ENCODE peak calls at places on chromosomes 1 and 21, in four cellular contexts. D is CD4-positive, alpha-beta T cell; S is adrenal gland; K is astrocyte. G is an unnamed sample.

GRCh38 chr1:237713886-237714285 is 176.8 kb downstream of the ZP4 start:
- DNase-seq in D (no peak), S (no peak), K (no peak), G (no peak)

GRCh38 chr1:195939844-195940243 is 668.4 kb downstream of the KCNT2 start:
- DNase-seq in D (no peak), S (no peak), K (no peak), G (no peak)

GRCh38 chr1:80534606-80535360 is 1266.0 kb upstream of the ADGRL2 start:
- DNase-seq in D (no peak), S (no peak), K (peak; percentile 26), G (no peak)

GRCh38 chr1:228156518-228156875 is 6.8 kb downstream of the GJC2 start:
- DNase-seq in D (no peak), S (no peak), K (no peak), G (peak; percentile 25)

GRCh38 chr1:161989108-161989507 is 34.6 kb downstream of the OLFML2B start:
- DNase-seq in D (no peak), S (no peak), K (no peak), G (no peak)

GRCh38 chr1:223223091-223223995 is 80.3 kb upstream of the TLR5 start:
- DNase-seq in D (no peak), S (peak; percentile 5), K (no peak), G (no peak)

GRCh38 chr1:36217667-36218066 is 6.6 kb upstream of the THRAP3 start:
- DNase-seq in D (no peak), S (no peak), K (no peak), G (no peak)

GRCh38 chr1:22370190-22370498 is 81.5 kb upstream of the ZBTB40 start:
- DNase-seq in D (no peak), S (no peak), K (no peak), G (no peak)

DNA sequence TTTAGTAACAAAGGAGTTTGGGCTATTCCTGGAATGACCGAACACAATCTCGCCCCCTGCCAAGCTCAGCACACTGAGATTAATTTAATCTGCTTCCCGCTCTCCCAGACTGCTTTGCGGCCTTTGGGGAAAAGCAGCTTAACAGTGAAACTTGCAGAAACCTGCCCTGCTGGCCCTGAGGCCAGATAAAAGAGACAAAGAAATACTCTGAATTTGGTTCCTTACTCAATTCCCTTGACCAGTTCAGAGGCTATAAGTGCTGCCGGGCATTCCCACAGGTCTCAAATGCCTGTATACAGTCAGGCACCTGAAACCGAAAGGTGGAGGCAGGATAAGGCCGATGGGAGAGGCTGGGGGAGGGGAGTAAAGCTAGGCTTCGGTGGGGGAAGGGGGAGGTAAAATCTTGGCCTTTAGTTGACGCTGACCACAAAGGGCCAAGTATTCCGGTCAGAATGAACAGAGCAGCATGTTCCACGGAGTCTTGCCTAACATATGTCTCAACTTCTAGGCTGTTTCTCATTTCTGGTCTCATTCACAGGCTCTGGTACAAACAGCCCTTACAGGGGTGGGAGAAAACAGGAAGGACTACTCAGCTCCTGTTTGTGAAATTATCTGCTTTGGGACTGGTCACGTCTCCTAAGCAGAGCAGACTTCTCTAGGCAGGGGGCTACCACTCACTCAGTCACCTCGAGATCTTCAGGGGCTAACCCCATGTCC is 17.8 kb upstream of the A3GALT2 start:
- DNase-seq in D (no peak), S (no peak), K (peak; percentile 74), G (no peak)
- H3K27ac ChIP-seq in D (no peak overlapping the region), S (peak overlapping the region; percentile 93), K (peak overlapping the region; percentile 69), G (peak overlapping the region; percentile 99)

DNA sequence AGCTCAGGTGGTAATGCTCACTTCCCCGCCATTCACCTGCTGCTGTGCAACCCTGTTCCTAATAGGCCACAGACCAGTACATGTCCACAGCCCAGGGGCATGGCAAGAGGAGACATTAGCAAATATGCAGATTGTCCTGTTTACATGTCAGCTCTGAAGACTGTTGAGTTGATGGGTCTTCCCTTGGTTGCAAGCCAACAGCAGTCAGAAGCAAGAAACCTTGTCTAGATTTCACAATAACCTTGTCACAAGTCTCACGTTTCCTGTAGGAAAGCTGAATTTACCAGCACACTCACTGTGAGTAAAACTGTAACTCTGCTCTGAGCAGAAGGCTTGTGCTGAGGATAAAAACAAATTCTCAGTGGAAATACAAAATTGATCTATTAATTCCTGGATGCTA is 195.1 kb downstream of the HLX start:
- DNase-seq in D (no peak), S (no peak), K (no peak), G (no peak)
- H3K27ac ChIP-seq in D (no peak overlapping the region), S (no peak overlapping the region), K (no peak overlapping the region), G (no peak overlapping the region)

GRCh38 chr1:31592132-31592531 is 15.8 kb downstream of the TINAGL1 start:
- DNase-seq in D (no peak), S (no peak), K (no peak), G (no peak)
- H3K27ac ChIP-seq in D (no peak overlapping the region), S (no peak overlapping the region), K (no peak overlapping the region), G (no peak overlapping the region)

DNA sequence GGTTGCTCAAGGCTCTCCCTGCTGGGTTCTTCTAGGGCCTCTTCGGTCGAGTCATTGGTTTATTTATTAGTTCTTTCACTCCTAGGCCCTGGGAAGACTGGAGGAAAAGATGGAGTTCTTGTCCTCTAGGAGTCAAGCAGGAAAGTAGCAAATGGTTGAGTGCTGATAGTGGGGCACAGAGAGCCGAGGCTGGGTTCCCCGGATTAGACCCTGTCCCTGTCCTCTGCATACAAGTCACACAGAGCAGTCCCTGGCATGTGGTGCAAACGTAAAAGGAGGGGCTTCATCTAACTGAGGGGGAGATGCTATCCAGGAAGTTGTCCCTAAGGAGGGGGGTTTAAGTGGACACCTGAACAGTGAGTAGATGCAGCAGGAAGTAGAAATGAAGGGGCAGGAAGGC is 19.2 kb upstream of the KCNE2 start:
- DNase-seq in D (no peak), S (no peak), K (no peak), G (no peak)
- H3K27ac ChIP-seq in D (no peak overlapping the region), S (no peak overlapping the region), K (no peak overlapping the region), G (no peak overlapping the region)

GRCh38 chr1:27885114-27885528 is 12.8 kb downstream of the THEMIS2 start:
- DNase-seq in D (no peak), S (no peak), K (no peak), G (no peak)

GRCh38 chr1:27887215-27888035 is 15.1 kb downstream of the THEMIS2 start:
- DNase-seq in D (peak; percentile 55), S (no peak), K (no peak), G (no peak)

GRCh38 chr1:27886353-27886679 is 14.0 kb downstream of the THEMIS2 start:
- DNase-seq in D (no peak), S (no peak), K (no peak), G (no peak)

GRCh38 chr1:27885620-27886352 is 13.4 kb downstream of the THEMIS2 start:
- DNase-seq in D (no peak), S (no peak), K (no peak), G (no peak)

DNA sequence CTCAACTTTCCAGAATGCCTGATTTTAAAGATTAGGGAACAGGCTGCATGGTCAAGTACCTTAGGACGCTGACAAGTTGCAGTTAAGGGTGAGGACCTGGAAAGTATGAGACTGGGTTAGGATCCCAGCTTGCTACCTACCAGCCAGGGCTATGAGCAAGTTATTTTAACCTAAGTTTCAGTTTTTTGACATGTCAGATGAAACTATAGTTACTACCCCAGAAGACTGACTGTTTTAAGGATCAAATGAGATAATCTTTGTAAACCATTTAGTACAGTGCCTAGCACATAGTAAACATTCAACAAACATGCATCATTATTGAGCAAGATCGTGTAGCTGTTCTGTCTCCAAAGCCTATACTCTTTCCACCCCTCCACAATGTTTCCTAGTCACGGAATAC is 14.4 kb downstream of the THEMIS2 start:
- DNase-seq in D (no peak), S (no peak), K (no peak), G (no peak)
- H3K27ac ChIP-seq in D (peak overlapping the region; percentile 60), S (peak overlapping the region; percentile 82), K (no peak overlapping the region), G (peak overlapping the region; percentile 97)

GRCh38 chr1:157245823-157246222 is 107.6 kb upstream of the ETV3 start:
- DNase-seq in D (no peak), S (no peak), K (no peak), G (no peak)

GRCh38 chr1:157239936-157240335 is 101.7 kb upstream of the ETV3 start:
- DNase-seq in D (no peak), S (no peak), K (no peak), G (no peak)

GRCh38 chr1:157240495-157241184 is 102.4 kb upstream of the ETV3 start:
- DNase-seq in D (no peak), S (no peak), K (no peak), G (no peak)

GRCh38 chr1:157237522-157237921 is 99.3 kb upstream of the ETV3 start:
- DNase-seq in D (no peak), S (no peak), K (no peak), G (no peak)

DNA sequence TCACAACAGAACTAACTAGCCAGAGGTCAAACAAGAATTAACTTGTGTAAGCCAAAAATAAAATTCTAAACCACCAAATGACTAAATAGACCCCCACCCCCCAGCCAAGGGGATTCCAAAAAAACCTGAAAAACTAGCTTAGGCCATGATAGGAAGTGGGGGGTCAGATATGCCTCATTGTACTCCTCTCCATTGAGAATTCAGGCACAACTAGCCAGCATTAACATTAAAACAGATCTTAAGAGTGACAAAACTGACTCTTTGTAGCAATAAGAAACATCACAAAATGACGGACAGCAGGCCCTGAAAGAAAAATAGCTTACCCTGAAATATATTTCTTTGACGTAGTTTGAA is 103.0 kb upstream of the ETV3 start:
- DNase-seq in D (no peak), S (no peak), K (no peak), G (no peak)
- H3K27ac ChIP-seq in D (no peak overlapping the region), S (no peak overlapping the region), K (no peak overlapping the region), G (no peak overlapping the region)

GRCh38 chr1:243253927-243254232 is 1.2 kb downstream of the CEP170 start:
- DNase-seq in D (no peak), S (no peak), K (no peak), G (no peak)

GRCh38 chr1:243253211-243253926 is 1.7 kb downstream of the CEP170 start:
- DNase-seq in D (no peak), S (no peak), K (no peak), G (no peak)

GRCh38 chr1:243249214-243249613 is 5.9 kb downstream of the CEP170 start:
- DNase-seq in D (no peak), S (no peak), K (no peak), G (no peak)

GRCh38 chr1:243250102-243250501 is 5.0 kb downstream of the CEP170 start:
- DNase-seq in D (no peak), S (no peak), K (no peak), G (no peak)

GRCh38 chr1:243251544-243251943 is 3.5 kb downstream of the CEP170 start:
- DNase-seq in D (no peak), S (no peak), K (no peak), G (no peak)
- H3K27ac ChIP-seq in D (no peak overlapping the region), S (no peak overlapping the region), K (peak overlapping the region; percentile 93), G (no peak overlapping the region)

GRCh38 chr1:204149635-204150565 is 1.9 kb downstream of the ETNK2 start:
- DNase-seq in D (no peak), S (no peak), K (no peak), G (peak; percentile 24)
- H3K27ac ChIP-seq in D (no peak overlapping the region), S (peak overlapping the region; percentile 82), K (no peak overlapping the region), G (no peak overlapping the region)